ENCODE peak calls at places on chromosomes 1 and 21, in seven cellular contexts. One of them, this sample, is unnamed.

GRCh38 chr1:176942346-176942745 is 222.2 kb downstream of the ASTN1 start:
- DNase-seq in neural crest cell: no peak
- DNase-seq in GM06990: no peak
- DNase-seq in mucosa of descending colon: no peak
- DNase-seq in stimulated activated CD4-positive, alpha-beta T cell treated with anti-CD3 and anti-CD28 coated beads, TNF-alpha, amount 100 ng/mL, for 1 hour: no peak
- DNase-seq in GM03348: no peak
- DNase-seq in breast epithelium: no peak
- DNase-seq in this sample: no peak

GRCh38 chr1:195590649-195591048 is 1017.6 kb downstream of the KCNT2 start:
- DNase-seq in neural crest cell: no peak
- DNase-seq in GM06990: no peak
- DNase-seq in mucosa of descending colon: peak
- DNase-seq in stimulated activated CD4-positive, alpha-beta T cell treated with anti-CD3 and anti-CD28 coated beads, TNF-alpha, amount 100 ng/mL, for 1 hour: no peak
- DNase-seq in GM03348: no peak
- DNase-seq in breast epithelium: no peak
- DNase-seq in this sample: no peak

GRCh38 chr1:229258031-229258850 is 12.7 kb upstream of the RAB4A start:
- DNase-seq in neural crest cell: peak
- DNase-seq in GM06990: no peak
- DNase-seq in mucosa of descending colon: peak
- DNase-seq in stimulated activated CD4-positive, alpha-beta T cell treated with anti-CD3 and anti-CD28 coated beads, TNF-alpha, amount 100 ng/mL, for 1 hour: no peak
- DNase-seq in GM03348: peak
- DNase-seq in breast epithelium: no peak
- DNase-seq in this sample: peak

GRCh38 chr1:183244466-183244865 is 58.4 kb downstream of the LAMC2 start:
- DNase-seq in neural crest cell: no peak
- DNase-seq in GM06990: no peak
- DNase-seq in mucosa of descending colon: peak
- DNase-seq in stimulated activated CD4-positive, alpha-beta T cell treated with anti-CD3 and anti-CD28 coated beads, TNF-alpha, amount 100 ng/mL, for 1 hour: no peak
- DNase-seq in GM03348: peak
- DNase-seq in breast epithelium: no peak
- DNase-seq in this sample: no peak

GRCh38 chr21:26923986-26924385 is 42.9 kb downstream of the ADAMTS5 start:
- DNase-seq in neural crest cell: no peak
- DNase-seq in GM06990: no peak
- DNase-seq in mucosa of descending colon: no peak
- DNase-seq in stimulated activated CD4-positive, alpha-beta T cell treated with anti-CD3 and anti-CD28 coated beads, TNF-alpha, amount 100 ng/mL, for 1 hour: no peak
- DNase-seq in GM03348: no peak
- DNase-seq in breast epithelium: no peak
- DNase-seq in this sample: no peak

GRCh38 chr1:206589206-206589605 is 23.1 kb downstream of the EIF2D start:
- DNase-seq in neural crest cell: no peak
- DNase-seq in GM06990: no peak
- DNase-seq in mucosa of descending colon: peak
- DNase-seq in stimulated activated CD4-positive, alpha-beta T cell treated with anti-CD3 and anti-CD28 coated beads, TNF-alpha, amount 100 ng/mL, for 1 hour: no peak
- DNase-seq in GM03348: peak
- DNase-seq in breast epithelium: no peak
- DNase-seq in this sample: no peak

GRCh38 chr1:183840140-183840539 is 35.2 kb downstream of the RGL1 start:
- DNase-seq in neural crest cell: no peak
- DNase-seq in GM06990: no peak
- DNase-seq in mucosa of descending colon: no peak
- DNase-seq in stimulated activated CD4-positive, alpha-beta T cell treated with anti-CD3 and anti-CD28 coated beads, TNF-alpha, amount 100 ng/mL, for 1 hour: no peak
- DNase-seq in GM03348: no peak
- DNase-seq in breast epithelium: no peak
- DNase-seq in this sample: no peak

GRCh38 chr1:6554907-6555778 is at the start of gene TAS1R1:
- DNase-seq in neural crest cell: no peak
- DNase-seq in GM06990: peak
- DNase-seq in mucosa of descending colon: no peak
- DNase-seq in stimulated activated CD4-positive, alpha-beta T cell treated with anti-CD3 and anti-CD28 coated beads, TNF-alpha, amount 100 ng/mL, for 1 hour: no peak
- DNase-seq in GM03348: peak
- DNase-seq in breast epithelium: no peak
- DNase-seq in this sample: no peak

GRCh38 chr21:34091032-34091431 is 17.7 kb downstream of the MRPS6 start:
- DNase-seq in neural crest cell: no peak
- DNase-seq in GM06990: no peak
- DNase-seq in mucosa of descending colon: no peak
- DNase-seq in stimulated activated CD4-positive, alpha-beta T cell treated with anti-CD3 and anti-CD28 coated beads, TNF-alpha, amount 100 ng/mL, for 1 hour: no peak
- DNase-seq in GM03348: no peak
- DNase-seq in breast epithelium: no peak
- DNase-seq in this sample: no peak

GRCh38 chr1:11545793-11546192 is 66.8 kb downstream of the DISP3 start:
- DNase-seq in neural crest cell: no peak
- DNase-seq in GM06990: no peak
- DNase-seq in mucosa of descending colon: no peak
- DNase-seq in stimulated activated CD4-positive, alpha-beta T cell treated with anti-CD3 and anti-CD28 coated beads, TNF-alpha, amount 100 ng/mL, for 1 hour: no peak
- DNase-seq in GM03348: no peak
- DNase-seq in breast epithelium: no peak
- DNase-seq in this sample: no peak

GRCh38 chr1:156910309-156910782 is 10.1 kb upstream of the LRRC71 start:
- DNase-seq in neural crest cell: peak
- DNase-seq in GM06990: no peak
- DNase-seq in mucosa of descending colon: peak
- DNase-seq in stimulated activated CD4-positive, alpha-beta T cell treated with anti-CD3 and anti-CD28 coated beads, TNF-alpha, amount 100 ng/mL, for 1 hour: no peak
- DNase-seq in GM03348: peak
- DNase-seq in breast epithelium: no peak
- DNase-seq in this sample: peak